ENCODE peak calls at places on chromosomes 2 and 18, in four cellular contexts. One of them, this sample, is unnamed.

GRCh38 chr18:13191779-13192178 is 26.8 kb upstream of the LDLRAD4 start:
- DNase-seq in K562: no peak
- DNase-seq in HepG2: peak
- DNase-seq in GM12878: no peak
- DNase-seq in this sample: no peak

GRCh38 chr2:186544255-186544675 is 45.6 kb upstream of the ITGAV start:
- DNase-seq in K562: no peak
- DNase-seq in HepG2: peak
- DNase-seq in GM12878: no peak
- DNase-seq in this sample: no peak

GRCh38 chr18:39341106-39341505 is 1775.5 kb upstream of the CELF4 start:
- DNase-seq in K562: no peak
- DNase-seq in HepG2: no peak
- DNase-seq in GM12878: no peak
- DNase-seq in this sample: no peak

GRCh38 chr2:40244251-40245010 is 207.5 kb downstream of the SLC8A1 start:
- DNase-seq in K562: no peak
- DNase-seq in HepG2: peak
- DNase-seq in GM12878: no peak
- DNase-seq in this sample: peak

GRCh38 chr2:102144128-102144527 is 1.6 kb downstream of the IL1R1 start:
- DNase-seq in K562: no peak
- DNase-seq in HepG2: no peak
- DNase-seq in GM12878: no peak
- DNase-seq in this sample: no peak

GRCh38 chr18:58532298-58532697 is 96.6 kb downstream of the ALPK2 start:
- DNase-seq in K562: no peak
- DNase-seq in HepG2: no peak
- DNase-seq in GM12878: no peak
- DNase-seq in this sample: no peak

GRCh38 chr2:11839916-11840315 is 93.5 kb downstream of the LPIN1 start:
- DNase-seq in K562: no peak
- DNase-seq in HepG2: no peak
- DNase-seq in GM12878: no peak
- DNase-seq in this sample: no peak

GRCh38 chr2:219289537-219290361 is 10.6 kb downstream of the DNAJB2 start:
- DNase-seq in K562: no peak
- DNase-seq in HepG2: no peak
- DNase-seq in GM12878: no peak
- DNase-seq in this sample: no peak

DNA sequence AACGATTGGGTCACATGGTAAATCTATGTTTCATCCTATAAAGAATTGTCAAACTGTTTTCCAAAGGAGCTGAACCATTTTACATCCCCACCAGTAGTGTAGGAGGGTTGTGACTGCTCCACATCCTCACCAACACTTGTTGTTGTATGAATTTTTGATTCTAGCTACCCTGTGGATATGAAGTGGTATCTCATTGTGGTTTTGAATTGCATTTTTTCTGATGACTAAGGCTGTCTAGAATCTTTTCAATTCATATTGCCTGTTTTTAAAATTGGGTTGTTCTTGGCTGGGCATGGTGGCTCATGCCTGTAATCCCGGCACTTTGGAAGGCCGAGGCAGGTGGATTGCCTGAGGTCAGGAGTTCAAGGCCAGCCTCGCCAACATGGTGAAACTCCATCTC is 44.5 kb downstream of the TXNL1 start:
- DNase-seq in K562: no peak
- DNase-seq in HepG2: no peak
- DNase-seq in GM12878: no peak
- DNase-seq in this sample: no peak
- TF ChIP-seq FOXM1 in K562: no peak
- TF ChIP-seq FOXM1 in HepG2: no peak
- TF ChIP-seq FOXM1 in GM12878: no peak
- TF ChIP-seq FOXM1 in this sample: no peak

DNA sequence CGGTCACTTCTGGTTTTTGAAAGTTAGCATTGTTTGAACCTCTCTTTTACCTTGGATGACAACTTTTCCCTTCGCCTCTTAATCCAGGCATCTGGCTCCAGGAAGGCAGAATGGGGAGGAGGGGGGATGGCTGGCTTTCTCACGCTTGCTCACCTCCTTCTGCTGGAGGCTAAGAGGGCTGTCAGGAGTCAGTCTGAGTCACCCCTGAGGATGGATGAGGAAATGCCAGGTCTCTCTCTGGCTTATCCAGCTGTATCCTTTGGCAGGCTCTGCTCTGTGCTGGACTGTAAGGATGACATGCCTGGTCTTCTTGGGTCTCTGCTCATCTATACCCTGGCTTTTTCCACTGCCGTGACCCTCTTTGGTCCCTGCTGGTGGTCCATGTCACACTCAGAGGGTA is 142.9 kb upstream of the GYPC start:
- DNase-seq in K562: no peak
- DNase-seq in HepG2: no peak
- DNase-seq in GM12878: no peak
- DNase-seq in this sample: no peak
- TF ChIP-seq SP1 in K562: no peak
- TF ChIP-seq SP1 in HepG2: no peak
- TF ChIP-seq SP1 in GM12878: no peak
- TF ChIP-seq SP1 in this sample: no peak

GRCh38 chr2:48306409-48307284 is 223.3 kb upstream of the STON1 start:
- DNase-seq in K562: no peak
- DNase-seq in HepG2: no peak
- DNase-seq in GM12878: no peak
- DNase-seq in this sample: no peak

GRCh38 chr2:48313036-48313877 is 216.7 kb upstream of the STON1 start:
- DNase-seq in K562: no peak
- DNase-seq in HepG2: no peak
- DNase-seq in GM12878: peak
- DNase-seq in this sample: no peak

GRCh38 chr2:48310581-48310980 is 219.4 kb upstream of the STON1 start:
- DNase-seq in K562: no peak
- DNase-seq in HepG2: no peak
- DNase-seq in GM12878: no peak
- DNase-seq in this sample: no peak

GRCh38 chr2:48312126-48312525 is 217.8 kb upstream of the STON1 start:
- DNase-seq in K562: no peak
- DNase-seq in HepG2: peak
- DNase-seq in GM12878: no peak
- DNase-seq in this sample: no peak

DNA sequence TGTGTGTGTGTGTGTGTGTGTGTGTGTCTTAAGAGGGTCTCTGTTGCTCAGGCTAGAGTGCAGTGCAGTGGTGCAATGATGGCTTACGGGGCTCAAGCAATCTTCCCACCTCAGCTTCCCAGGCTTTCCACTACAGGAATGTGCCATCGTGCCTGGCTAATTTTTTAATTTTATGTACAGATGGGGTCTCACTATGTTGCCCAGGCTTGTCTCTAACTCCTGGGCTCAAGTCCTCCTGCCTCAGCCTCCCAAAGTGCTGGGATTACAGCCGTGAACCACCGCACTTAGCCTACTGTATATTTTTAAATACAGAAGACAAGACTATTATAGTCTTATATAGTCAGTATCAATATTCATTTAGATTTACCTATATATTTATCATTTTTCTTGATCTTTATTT is 220.1 kb upstream of the STON1 start:
- DNase-seq in K562: no peak
- DNase-seq in HepG2: no peak
- DNase-seq in GM12878: no peak
- DNase-seq in this sample: no peak
- TF ChIP-seq FOXK2 in K562: no peak
- TF ChIP-seq FOXK2 in HepG2: no peak
- TF ChIP-seq FOXK2 in GM12878: no peak
- TF ChIP-seq FOXK2 in this sample: no peak

DNA sequence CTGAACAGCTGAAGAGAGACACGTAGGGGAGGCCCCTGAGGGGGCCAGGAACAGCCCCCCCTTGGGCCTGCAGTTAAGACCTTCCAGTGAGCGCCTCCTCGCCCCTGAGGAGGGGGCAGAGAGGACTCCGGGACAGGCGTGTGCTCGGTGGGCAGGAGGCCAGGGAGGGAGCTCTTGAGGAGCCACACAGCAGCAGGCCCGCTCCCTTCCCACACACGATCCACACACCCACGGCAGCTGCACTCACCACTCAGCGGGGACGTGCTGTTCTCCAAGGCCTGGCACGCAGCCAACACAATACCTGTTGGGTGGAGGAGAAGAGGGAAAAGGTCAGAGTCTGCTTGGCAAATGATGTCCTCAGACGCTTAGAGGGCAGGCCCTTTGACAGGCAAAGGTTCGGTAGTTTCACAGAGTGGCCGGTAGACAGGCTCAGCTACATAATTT is 39.0 kb downstream of the TGFA start:
- DNase-seq in K562: no peak
- DNase-seq in HepG2: peak
- DNase-seq in GM12878: no peak
- DNase-seq in this sample: no peak
- TF ChIP-seq FOXM1 in K562: no peak
- TF ChIP-seq FOXM1 in HepG2: no peak
- TF ChIP-seq FOXM1 in GM12878: no peak
- TF ChIP-seq FOXM1 in this sample: no peak

DNA sequence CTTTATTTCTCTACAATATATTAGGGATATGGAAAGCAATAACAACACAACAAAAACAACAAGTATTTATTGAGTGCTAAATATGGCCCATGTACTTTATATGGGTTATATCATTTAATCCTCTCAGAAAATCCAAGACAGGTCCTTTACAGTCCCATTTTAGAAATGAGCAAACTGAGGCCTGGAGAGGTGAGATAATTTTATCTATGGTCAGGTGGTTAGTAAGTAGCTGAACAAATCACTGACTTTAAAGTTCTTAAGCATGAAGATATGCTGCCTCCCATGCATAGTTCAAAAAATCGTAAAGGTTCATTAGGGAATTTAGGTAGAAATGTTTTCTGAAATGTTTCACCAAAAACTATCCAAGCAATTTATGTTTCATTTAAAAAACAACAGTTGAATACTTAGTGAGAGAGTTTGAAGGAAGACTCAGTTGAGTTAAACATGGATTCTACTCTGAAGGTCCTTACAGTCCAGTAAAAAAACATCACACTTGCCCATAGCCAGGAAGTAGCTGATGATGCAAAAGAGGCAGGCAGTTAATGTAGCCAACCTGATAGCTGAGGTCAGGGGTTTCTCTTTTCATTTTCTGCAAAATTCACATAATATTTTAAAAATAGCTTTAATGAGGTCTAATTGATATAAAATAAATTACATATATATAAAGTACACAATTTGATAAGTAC is 7.6 kb upstream of the NFE2L2 start:
- DNase-seq in K562: no peak
- DNase-seq in HepG2: no peak
- DNase-seq in GM12878: no peak
- DNase-seq in this sample: no peak
- TF ChIP-seq SP1 in K562: no peak
- TF ChIP-seq SP1 in HepG2: no peak
- TF ChIP-seq SP1 in GM12878: no peak
- TF ChIP-seq SP1 in this sample: no peak

DNA sequence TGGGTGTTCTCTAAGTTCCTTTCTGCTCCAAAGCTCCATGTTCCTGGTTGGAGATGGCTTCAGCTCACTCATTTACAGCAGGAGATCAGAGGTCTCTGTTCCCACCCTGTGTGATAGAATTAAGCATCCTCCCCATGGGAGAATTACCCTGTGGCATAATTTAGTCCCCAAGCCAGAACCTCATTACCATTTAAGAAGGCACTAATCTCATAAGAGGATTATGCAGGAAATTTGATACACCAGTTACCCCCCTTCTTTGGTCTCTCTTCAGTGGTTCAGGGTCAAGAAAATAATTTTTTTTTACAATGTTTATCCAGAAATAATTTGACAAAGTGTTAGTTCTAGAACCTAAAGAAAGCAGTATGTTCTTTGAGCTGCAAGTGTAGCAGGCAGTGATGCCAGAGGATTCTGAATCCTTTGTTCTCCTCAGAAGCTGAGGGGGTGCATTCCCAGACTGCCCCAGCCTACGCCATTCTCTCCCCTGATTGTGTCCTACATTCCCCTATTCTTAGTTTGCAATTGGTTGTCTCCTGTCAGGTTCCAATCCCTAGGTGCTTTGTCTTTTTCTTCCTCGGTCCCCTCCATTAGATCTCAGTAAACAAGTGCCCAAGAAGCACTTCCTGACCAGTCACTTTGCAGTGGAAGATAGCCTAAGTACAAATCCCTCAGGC is 163.6 kb downstream of the PRKCE start:
- DNase-seq in K562: no peak
- DNase-seq in HepG2: no peak
- DNase-seq in GM12878: no peak
- DNase-seq in this sample: no peak
- TF ChIP-seq FOXK2 in K562: no peak
- TF ChIP-seq FOXK2 in HepG2: no peak
- TF ChIP-seq FOXK2 in GM12878: no peak
- TF ChIP-seq FOXK2 in this sample: no peak

DNA sequence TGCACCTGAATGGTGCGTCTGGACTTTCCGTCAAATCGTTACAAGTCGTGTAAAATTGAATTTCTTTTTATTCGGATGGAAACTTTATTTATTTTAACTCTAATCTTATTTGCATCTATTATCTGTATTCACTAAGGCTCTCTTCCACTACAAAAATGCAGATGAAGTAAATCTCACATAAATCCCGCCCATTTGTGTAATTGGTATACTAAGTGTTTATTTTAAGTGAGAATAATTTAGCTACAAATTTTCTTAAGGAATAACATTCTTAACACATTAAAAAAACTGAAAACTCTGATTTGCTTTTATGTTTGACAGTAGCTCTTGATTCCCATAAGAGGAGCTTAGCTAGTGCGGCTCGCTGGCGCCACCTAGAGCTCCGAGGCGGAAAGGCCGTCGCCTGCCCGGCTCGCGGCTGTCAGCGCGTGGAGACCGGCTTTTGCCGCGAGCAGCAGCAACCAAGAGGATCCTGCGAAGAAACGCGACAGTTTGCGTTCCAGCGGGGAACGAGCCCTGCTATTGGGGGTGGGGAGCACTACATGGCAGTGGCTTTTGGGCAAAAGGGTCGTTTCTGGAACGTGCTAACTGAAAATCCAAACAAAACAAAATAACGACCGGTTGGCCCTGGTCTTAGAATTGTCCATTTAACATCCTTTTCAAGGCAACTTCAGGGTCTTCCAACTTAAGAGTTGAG is 6.7 kb downstream of the SP9 start:
- DNase-seq in K562: peak
- DNase-seq in HepG2: peak
- DNase-seq in GM12878: peak
- DNase-seq in this sample: peak
- TF ChIP-seq FOXM1 in K562: no peak
- TF ChIP-seq FOXM1 in HepG2: no peak
- TF ChIP-seq FOXM1 in GM12878: no peak
- TF ChIP-seq FOXM1 in this sample: no peak

This sample was measured in HEK293T.